ENCODE peak calls at places on chromosomes 1 and 21, in eight cellular contexts. V, I, E, O, Y, D, C and U are unnamed samples.

GRCh38 chr1:197776348-197777082 is 1.2 kb upstream of the DENND1B start:
- DNase-seq in V (no peak), D (no peak), O (peak; percentile 28), Y (no peak), E (no peak), C (no peak), I (peak; percentile 24), U (no peak)

GRCh38 chr21:35457097-35457496 is 408.0 kb upstream of the RUNX1 start:
- DNase-seq in I (no peak), C (no peak), V (no peak), E (no peak), D (no peak), O (no peak), Y (no peak), U (no peak)

GRCh38 chr1:165897326-165898303 is 70.2 kb downstream of the UCK2 start:
- DNase-seq in V (no peak), O (no peak), Y (no peak), I (no peak), C (no peak), E (no peak), D (no peak), U (no peak)

GRCh38 chr1:48227165-48228013 is 4.9 kb downstream of the SLC5A9 start:
- DNase-seq in Y (no peak), E (no peak), V (no peak), I (no peak), D (no peak), C (no peak), O (no peak), U (no peak)

GRCh38 chr1:200490183-200490582 is 80.3 kb upstream of the ZNF281 start:
- DNase-seq in E (no peak), C (no peak), O (no peak), I (no peak), D (no peak), V (no peak), Y (no peak), U (no peak)

GRCh38 chr1:26833432-26834405 is 7.2 kb downstream of the ZDHHC18 start:
- DNase-seq in D (no peak), O (peak; percentile 75), I (no peak), V (no peak), C (no peak), E (peak; percentile 49), Y (no peak), U (no peak)

GRCh38 chr1:109718495-109718894 is 6.4 kb downstream of the GSTM5 start:
- DNase-seq in Y (no peak), E (no peak), V (no peak), C (peak; percentile 17), O (no peak), I (peak; percentile 42), D (no peak), U (peak; percentile 52)

GRCh38 chr1:3673381-3674099 is 21.2 kb downstream of the TP73 start:
- DNase-seq in E (no peak), O (no peak), I (no peak), D (no peak), C (no peak), V (peak; percentile 12), Y (no peak), U (no peak)

GRCh38 chr1:211529453-211529852 is 37.5 kb upstream of the RD3 start:
- DNase-seq in C (no peak), Y (no peak), V (no peak), E (no peak), D (no peak), I (no peak), O (no peak), U (no peak)

GRCh38 chr1:22139066-22139594 is 3.8 kb downstream of the WNT4 start:
- DNase-seq in C (no peak), Y (no peak), O (no peak), I (no peak), V (no peak), E (no peak), D (no peak), U (no peak)

GRCh38 chr1:101185421-101185820 is 51.4 kb upstream of the S1PR1 start:
- DNase-seq in Y (no peak), E (no peak), D (no peak), O (no peak), I (no peak), C (no peak), V (no peak), U (no peak)

GRCh38 chr1:245823408-245824147 is 668.8 kb downstream of the KIF26B start:
- DNase-seq in E (no peak), Y (no peak), V (no peak), O (no peak), D (no peak), I (no peak), C (no peak), U (no peak)

GRCh38 chr1:11985851-11986250 is 5.6 kb downstream of the MFN2 start:
- DNase-seq in V (no peak), D (no peak), O (no peak), Y (no peak), C (no peak), I (peak; percentile 61), E (no peak), U (no peak)

GRCh38 chr1:75615664-75616435 is 4.9 kb upstream of the SLC44A5 start:
- DNase-seq in Y (peak; percentile 52), V (peak; percentile 72), O (no peak), E (peak; percentile 85), C (peak; percentile 27), I (peak; percentile 70), D (no peak), U (no peak)

GRCh38 chr1:235697517-235697916 is 47.9 kb upstream of the GNG4 start:
- DNase-seq in O (no peak), D (no peak), Y (no peak), C (no peak), E (no peak), V (no peak), I (no peak), U (no peak)